ENCODE peak calls at places on chromosomes 12 and 14, in four cellular contexts. Q is iris pigment epithelial cell, V is HTR-8/SVneo, S is GM23248. E is an unnamed sample.
A peak's percentile ranks its signal among the peaks of the same experiment; 100 is the strongest.

GRCh38 chr12:89733579-89734201 is 25.1 kb upstream of the ATP2B1 start:
- DNase-seq in Q (peak; percentile 96), V (peak; percentile 43), S (peak; percentile 89), E (no peak)

GRCh38 chr12:131892711-131893604 is 1.5 kb upstream of the ULK1 start:
- DNase-seq in Q (no peak), V (no peak), S (no peak), E (no peak)

GRCh38 chr12:94149781-94150482 is 1.6 kb downstream of the PLXNC1 start:
- DNase-seq in Q (peak; percentile 55), V (no peak), S (peak; percentile 41), E (no peak)

GRCh38 chr14:90375934-90376333 is 20.9 kb upstream of the CALM1 start:
- DNase-seq in Q (no peak), V (no peak), S (no peak), E (no peak)

GRCh38 chr12:112419269-112420133 is 754 bp downstream of the PTPN11 start:
- DNase-seq in Q (peak; percentile 86), V (peak; percentile 73), S (peak; percentile 93), E (no peak)

GRCh38 chr12:132937476-132937875 is 18.6 kb downstream of the ZNF605 start:
- DNase-seq in Q (no peak), V (no peak), S (no peak), E (no peak)

GRCh38 chr14:59187802-59188460 is 536 bp upstream of the DAAM1 start:
- DNase-seq in Q (peak; percentile 6), V (peak; percentile 31), S (peak; percentile 50), E (peak; percentile 20)

GRCh38 chr12:112025808-112026375 is 12.7 kb downstream of the ERP29 start:
- DNase-seq in Q (no peak), V (peak; percentile 10), S (peak; percentile 12), E (no peak)